ENCODE peak calls at places on chromosomes 2 and 18, in ten cellular contexts. X, Q, J, L, O, P, S, B, E and Z are unnamed samples.

GRCh38 chr2:229980440-229981184 is 58.3 kb downstream of the FBXO36 start:
- DNase-seq in X (peak), S (peak), Q (peak), P (peak), L (no peak), O (no peak), J (peak), E (peak), B (peak), Z (peak)

GRCh38 chr2:73114273-73114867 is 1.6 kb upstream of the RAB11FIP5 start:
- DNase-seq in O (no peak), E (no peak), X (no peak), P (peak), L (no peak), S (no peak), Q (no peak), J (peak), B (no peak), Z (no peak)

GRCh38 chr2:40372586-40372985 is 79.3 kb downstream of the SLC8A1 start:
- DNase-seq in Q (no peak), E (no peak), P (no peak), B (no peak), X (no peak), O (no peak), L (no peak), J (peak), S (no peak), Z (no peak)

GRCh38 chr2:149418065-149418464 is 87.7 kb downstream of the LYPD6 start:
- DNase-seq in E (no peak), L (no peak), J (no peak), S (no peak), B (no peak), X (no peak), O (no peak), Q (no peak), P (no peak), Z (no peak)

GRCh38 chr2:172247203-172247602 is 144.5 kb upstream of the DLX2 start:
- DNase-seq in Q (no peak), E (no peak), O (no peak), S (no peak), X (no peak), J (no peak), L (no peak), B (no peak), P (no peak), Z (no peak)

GRCh38 chr2:98598781-98599428 is 9.4 kb downstream of the COA5 start:
- DNase-seq in S (no peak), X (no peak), E (no peak), B (no peak), P (peak), J (peak), Q (no peak), O (no peak), L (no peak), Z (no peak)

GRCh38 chr2:60565472-60565871 is 12.0 kb upstream of the BCL11A start:
- DNase-seq in B (peak), J (peak), E (peak), S (peak), O (no peak), L (no peak), Q (no peak), X (no peak), P (no peak), Z (peak)

GRCh38 chr18:3066391-3067079 is 53.6 kb upstream of the LPIN2 start:
- DNase-seq in P (no peak), S (no peak), J (no peak), L (no peak), B (no peak), X (no peak), E (no peak), O (no peak), Q (no peak), Z (no peak)

GRCh38 chr18:75253784-75254183 is 43.2 kb downstream of the TSHZ1 start:
- DNase-seq in E (no peak), J (peak), X (no peak), O (no peak), S (no peak), Q (no peak), P (peak), L (no peak), B (no peak), Z (no peak)

GRCh38 chr18:6755107-6755506 is 25.6 kb downstream of the ARHGAP28 start:
- DNase-seq in E (no peak), Q (no peak), X (no peak), L (no peak), P (no peak), B (no peak), O (no peak), J (no peak), S (no peak), Z (no peak)

GRCh38 chr18:37956902-37957301 is 391.3 kb upstream of the CELF4 start:
- DNase-seq in B (no peak), S (no peak), X (no peak), J (no peak), Q (no peak), L (no peak), E (no peak), O (no peak), P (no peak), Z (no peak)

GRCh38 chr2:17940105-17940630 is 61.7 kb downstream of the KCNS3 start:
- DNase-seq in O (no peak), Q (no peak), X (no peak), E (no peak), L (no peak), P (no peak), B (no peak), S (no peak), J (no peak), Z (no peak)

GRCh38 chr2:222753251-222753824 is 81.9 kb downstream of the MOGAT1 start:
- DNase-seq in B (no peak), X (no peak), E (no peak), Q (no peak), S (no peak), O (peak), L (no peak), P (peak), J (peak), Z (no peak)

GRCh38 chr18:46370898-46371297 is 266.7 kb downstream of the HAUS1 start:
- DNase-seq in J (no peak), B (no peak), Q (no peak), L (no peak), X (no peak), S (no peak), P (no peak), E (no peak), O (no peak), Z (no peak)

GRCh38 chr2:109134741-109135571 is 6.0 kb downstream of the SH3RF3 start:
- DNase-seq in P (no peak), O (no peak), L (no peak), B (no peak), E (no peak), X (no peak), J (no peak), S (no peak), Q (no peak), Z (no peak)

GRCh38 chr2:167212054-167212648 is 323.9 kb downstream of the XIRP2 start:
- DNase-seq in P (peak), E (peak), X (peak), Q (no peak), S (no peak), O (no peak), L (peak), B (peak), J (peak), Z (peak)

GRCh38 chr2:72887032-72887835 is at the start of gene SPR:
- DNase-seq in J (peak), E (peak), Q (peak), X (peak), B (peak), P (peak), O (peak), S (peak), L (peak), Z (peak)

GRCh38 chr2:46951290-46952064 is 35.9 kb upstream of the MCFD2 start:
- DNase-seq in L (no peak), O (no peak), J (no peak), P (no peak), Q (no peak), E (no peak), X (no peak), S (no peak), B (no peak), Z (no peak)

GRCh38 chr2:241701405-241702154 is at the start of gene ING5:
- DNase-seq in L (peak), S (peak), P (peak), J (peak), E (peak), B (peak), O (peak), X (peak), Q (peak), Z (peak)

GRCh38 chr2:27442981-27443323 is 771 bp downstream of the KRTCAP3 start:
- DNase-seq in X (no peak), L (no peak), P (no peak), E (no peak), J (no peak), S (peak), B (no peak), O (no peak), Q (no peak), Z (peak)

GRCh38 chr2:62586981-62587380 is 81.0 kb upstream of the TMEM17 start:
- DNase-seq in S (no peak), J (peak), E (no peak), X (no peak), B (no peak), L (no peak), O (no peak), Q (no peak), P (peak), Z (no peak)

GRCh38 chr18:79695269-79695668 is 15.7 kb downstream of the CTDP1 start:
- DNase-seq in L (no peak), J (peak), S (no peak), B (no peak), X (no peak), O (no peak), E (no peak), P (no peak), Q (no peak), Z (no peak)

GRCh38 chr2:169571571-169571970 is 2.1 kb downstream of the FASTKD1 start:
- DNase-seq in B (no peak), O (no peak), P (no peak), Q (no peak), X (no peak), E (no peak), L (no peak), J (no peak), S (no peak), Z (no peak)

GRCh38 chr2:40760071-40760666 is 308.3 kb upstream of the SLC8A1 start:
- DNase-seq in S (peak), E (peak), X (no peak), P (peak), B (peak), L (peak), Q (peak), O (peak), J (peak), Z (peak)

GRCh38 chr18:14221689-14222088 is 89.5 kb upstream of the ZNF519 start:
- DNase-seq in O (no peak), J (no peak), Q (no peak), L (no peak), E (no peak), S (no peak), P (no peak), B (no peak), X (peak), Z (no peak)

DNA sequence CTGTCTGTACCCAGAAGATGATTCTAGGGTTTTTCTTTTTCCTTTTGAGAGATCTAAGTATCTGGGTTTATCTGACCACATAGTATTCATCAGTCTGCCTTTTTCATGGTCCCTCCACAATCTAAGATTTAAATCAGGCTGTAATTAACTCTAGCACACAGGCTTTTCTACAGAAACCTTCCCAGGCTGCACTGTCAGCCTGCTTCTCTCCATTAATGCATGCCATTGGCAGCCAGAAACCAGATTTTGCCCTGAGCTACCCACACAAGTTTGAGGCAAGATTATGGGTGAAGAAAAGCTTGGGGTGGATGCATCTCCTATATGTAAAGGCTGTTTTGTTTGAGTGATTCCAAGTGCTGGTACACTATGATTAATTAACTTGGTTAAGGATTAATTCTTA is 45.7 kb upstream of the EML4 start:
- DNase-seq in S (no peak), O (no peak), P (no peak), B (no peak), J (no peak), Q (no peak), X (no peak), E (no peak), L (no peak), Z (no peak)
- TF ChIP-seq CTCF in S (no peak), O (no peak), P (no peak), B (no peak), J (no peak), Q (no peak), X (no peak), E (no peak), L (no peak), Z (no peak)

GRCh38 chr2:19646987-19647386 is 254.8 kb downstream of the TTC32 start:
- DNase-seq in P (no peak), L (no peak), B (no peak), E (no peak), O (no peak), Q (no peak), S (no peak), J (no peak), X (no peak), Z (no peak)

GRCh38 chr2:19648583-19648982 is 253.2 kb downstream of the TTC32 start:
- DNase-seq in B (no peak), Q (peak), S (no peak), J (peak), P (peak), L (peak), X (no peak), O (no peak), E (no peak), Z (no peak)

GRCh38 chr2:19642501-19642900 is 259.3 kb downstream of the TTC32 start:
- DNase-seq in L (no peak), P (no peak), J (no peak), S (no peak), Q (no peak), X (no peak), E (no peak), B (no peak), O (no peak), Z (no peak)

GRCh38 chr2:19644763-19645162 is 257.0 kb downstream of the TTC32 start:
- DNase-seq in X (no peak), P (no peak), L (no peak), Q (no peak), O (no peak), S (no peak), B (no peak), J (no peak), E (no peak), Z (no peak)

GRCh38 chr2:19643117-19643518 is 258.7 kb downstream of the TTC32 start:
- DNase-seq in X (no peak), O (no peak), J (no peak), L (no peak), E (no peak), P (no peak), Q (no peak), B (no peak), S (no peak), Z (no peak)
- TF ChIP-seq CTCF in X (no peak), O (no peak), J (no peak), L (no peak), E (no peak), P (no peak), Q (no peak), B (no peak), S (no peak), Z (no peak)

GRCh38 chr18:12604445-12605007 is 53.4 kb downstream of the SPIRE1 start:
- DNase-seq in O (no peak), X (no peak), S (no peak), J (no peak), B (no peak), P (no peak), L (peak), Q (no peak), E (no peak), Z (no peak)
- TF ChIP-seq CTCF in O (peak), X (no peak), S (no peak), J (peak), B (no peak), P (no peak), L (no peak), Q (no peak), E (peak), Z (peak)

GRCh38 chr18:47594063-47594462 is 336.4 kb downstream of the SMAD2 start:
- DNase-seq in O (peak), L (no peak), E (no peak), X (no peak), B (no peak), S (no peak), Q (no peak), P (no peak), J (no peak), Z (no peak)

GRCh38 chr18:47591429-47591828 is 339.0 kb downstream of the SMAD2 start:
- DNase-seq in E (no peak), J (no peak), X (no peak), B (no peak), P (no peak), O (no peak), L (no peak), S (no peak), Q (no peak), Z (no peak)

GRCh38 chr18:47601608-47602272 is 328.7 kb downstream of the SMAD2 start:
- DNase-seq in J (no peak), Q (no peak), P (no peak), B (no peak), X (no peak), S (no peak), E (no peak), L (no peak), O (no peak), Z (no peak)

GRCh38 chr18:47594621-47595086 is 335.8 kb downstream of the SMAD2 start:
- DNase-seq in J (no peak), E (no peak), L (no peak), P (no peak), S (no peak), X (no peak), Q (no peak), O (no peak), B (no peak), Z (no peak)

GRCh38 chr18:47595816-47596501 is 334.5 kb downstream of the SMAD2 start:
- DNase-seq in J (no peak), O (peak), E (peak), P (peak), B (peak), S (peak), Q (no peak), L (peak), X (peak), Z (peak)
- TF ChIP-seq CTCF in J (no peak), O (peak), E (peak), P (peak), B (peak), S (peak), Q (no peak), L (peak), X (peak), Z (no peak)